ENCODE peak calls at places on chromosomes 5 and 9, in five cellular contexts. O is naive thymus-derived CD8-positive, alpha-beta T cell; D is activated CD4-positive, alpha-beta T cell treated with anti-CD3 and anti-CD28 coated beads, Interleukin-2, amount 10 ng/mL, durations not matched to agents 24 days and 14 days; E is tibial artery; S is hippocampal formation. Z is an unnamed sample.

GRCh38 chr9:113928269-113928668 is 52.2 kb downstream of the ZNF618 start:
- DNase-seq in O (no peak), D (no peak), E (no peak), S (no peak), Z (no peak)

GRCh38 chr9:105656131-105656921 is 5.9 kb upstream of the TAL2 start:
- DNase-seq in O (no peak), D (peak), E (no peak), S (no peak), Z (peak)

GRCh38 chr5:52728201-52728600 is 59.5 kb upstream of the ITGA1 start:
- DNase-seq in O (no peak), D (no peak), E (no peak), S (no peak), Z (no peak)

GRCh38 chr9:123550797-123551196 is 194.8 kb downstream of the CRB2 start:
- DNase-seq in O (no peak), D (no peak), E (no peak), S (no peak), Z (no peak)

GRCh38 chr5:58462623-58463230 is 2.8 kb upstream of the PLK2 start:
- DNase-seq in O (peak), D (peak), E (no peak), S (peak), Z (peak)

GRCh38 chr5:113806250-113806649 is 292.8 kb downstream of the YTHDC2 start:
- DNase-seq in O (no peak), D (no peak), E (no peak), S (no peak), Z (no peak)

GRCh38 chr5:142540774-142541466 is 145.0 kb downstream of the FGF1 start:
- DNase-seq in O (no peak), D (no peak), E (no peak), S (no peak), Z (no peak)

GRCh38 chr5:15807248-15807647 is 307.3 kb downstream of the FBXL7 start:
- DNase-seq in O (no peak), D (no peak), E (no peak), S (no peak), Z (no peak)

GRCh38 chr9:105006514-105006913 is 78.6 kb upstream of the ABCA1 start:
- DNase-seq in O (no peak), D (no peak), E (no peak), S (no peak), Z (no peak)

Z was measured in GM13977.